ENCODE peak calls at places on chromosomes 6 and 20, in nine cellular contexts. One of them, this sample, is unnamed.

GRCh38 chr6:10951675-10952282 is 64.9 kb downstream of the SYCP2L start:
- DNase-seq in NCI-H2081: no peak
- DNase-seq in pancreas: no peak
- DNase-seq in COR-L47: peak
- DNase-seq in HL-60: peak
- DNase-seq in T-helper 2 cell: peak
- DNase-seq in caudate nucleus: no peak
- DNase-seq in EH: peak
- DNase-seq in choroid plexus epithelial cell: peak
- DNase-seq in this sample: no peak

GRCh38 chr20:32167552-32167951 is 40.0 kb downstream of the PLAGL2 start:
- DNase-seq in pancreas: no peak
- DNase-seq in EH: no peak
- DNase-seq in NCI-H2081: no peak
- DNase-seq in T-helper 2 cell: no peak
- DNase-seq in COR-L47: no peak
- DNase-seq in choroid plexus epithelial cell: no peak
- DNase-seq in HL-60: no peak
- DNase-seq in caudate nucleus: no peak
- DNase-seq in this sample: no peak

GRCh38 chr6:116447496-116448011 is 13.6 kb upstream of the CALHM6 start:
- DNase-seq in EH: peak
- DNase-seq in HL-60: peak
- DNase-seq in choroid plexus epithelial cell: peak
- DNase-seq in T-helper 2 cell: peak
- DNase-seq in caudate nucleus: no peak
- DNase-seq in COR-L47: no peak
- DNase-seq in pancreas: peak
- DNase-seq in NCI-H2081: no peak
- DNase-seq in this sample: no peak

GRCh38 chr6:38723783-38724182 is 8.7 kb downstream of the DNAH8 start:
- DNase-seq in choroid plexus epithelial cell: no peak
- DNase-seq in NCI-H2081: no peak
- DNase-seq in HL-60: no peak
- DNase-seq in COR-L47: no peak
- DNase-seq in T-helper 2 cell: no peak
- DNase-seq in caudate nucleus: no peak
- DNase-seq in EH: no peak
- DNase-seq in pancreas: no peak
- DNase-seq in this sample: no peak

GRCh38 chr6:138647006-138647405 is 126.6 kb upstream of the CCDC28A start:
- DNase-seq in caudate nucleus: no peak
- DNase-seq in COR-L47: no peak
- DNase-seq in choroid plexus epithelial cell: peak
- DNase-seq in EH: peak
- DNase-seq in HL-60: no peak
- DNase-seq in NCI-H2081: no peak
- DNase-seq in pancreas: no peak
- DNase-seq in T-helper 2 cell: no peak
- DNase-seq in this sample: no peak

GRCh38 chr6:31441368-31442267 is 38.2 kb downstream of the MICA start:
- DNase-seq in HL-60: peak
- DNase-seq in caudate nucleus: peak
- DNase-seq in T-helper 2 cell: peak
- DNase-seq in pancreas: peak
- DNase-seq in COR-L47: peak
- DNase-seq in EH: peak
- DNase-seq in NCI-H2081: peak
- DNase-seq in choroid plexus epithelial cell: peak
- DNase-seq in this sample: peak

GRCh38 chr6:144372116-144372515 is 87.0 kb downstream of the UTRN start:
- DNase-seq in EH: no peak
- DNase-seq in COR-L47: no peak
- DNase-seq in caudate nucleus: no peak
- DNase-seq in pancreas: no peak
- DNase-seq in HL-60: no peak
- DNase-seq in choroid plexus epithelial cell: no peak
- DNase-seq in NCI-H2081: no peak
- DNase-seq in T-helper 2 cell: no peak
- DNase-seq in this sample: no peak

GRCh38 chr6:135128268-135128914 is 52.7 kb upstream of the MYB start:
- DNase-seq in T-helper 2 cell: peak
- DNase-seq in NCI-H2081: no peak
- DNase-seq in HL-60: no peak
- DNase-seq in caudate nucleus: no peak
- DNase-seq in pancreas: no peak
- DNase-seq in EH: no peak
- DNase-seq in COR-L47: no peak
- DNase-seq in choroid plexus epithelial cell: no peak
- DNase-seq in this sample: peak

GRCh38 chr6:158131926-158132325 is 36.1 kb downstream of the SERAC1 start:
- DNase-seq in EH: peak
- DNase-seq in COR-L47: no peak
- DNase-seq in caudate nucleus: no peak
- DNase-seq in T-helper 2 cell: peak
- DNase-seq in choroid plexus epithelial cell: peak
- DNase-seq in pancreas: no peak
- DNase-seq in HL-60: peak
- DNase-seq in NCI-H2081: peak
- DNase-seq in this sample: no peak

GRCh38 chr6:161835426-161836029 is 561.7 kb upstream of the AGPAT4 start:
- DNase-seq in choroid plexus epithelial cell: peak
- DNase-seq in COR-L47: no peak
- DNase-seq in EH: no peak
- DNase-seq in NCI-H2081: no peak
- DNase-seq in caudate nucleus: peak
- DNase-seq in HL-60: no peak
- DNase-seq in T-helper 2 cell: no peak
- DNase-seq in pancreas: no peak
- DNase-seq in this sample: no peak

GRCh38 chr6:33172307-33173227 is 19.7 kb downstream of the COL11A2 start:
- DNase-seq in COR-L47: no peak
- DNase-seq in choroid plexus epithelial cell: peak
- DNase-seq in EH: peak
- DNase-seq in pancreas: no peak
- DNase-seq in HL-60: peak
- DNase-seq in caudate nucleus: no peak
- DNase-seq in T-helper 2 cell: no peak
- DNase-seq in NCI-H2081: no peak
- DNase-seq in this sample: no peak

GRCh38 chr6:170143401-170144150 is 147.3 kb downstream of the DLL1 start:
- DNase-seq in choroid plexus epithelial cell: no peak
- DNase-seq in pancreas: no peak
- DNase-seq in HL-60: no peak
- DNase-seq in caudate nucleus: no peak
- DNase-seq in EH: no peak
- DNase-seq in T-helper 2 cell: no peak
- DNase-seq in COR-L47: no peak
- DNase-seq in NCI-H2081: no peak
- DNase-seq in this sample: no peak

GRCh38 chr20:1718604-1719384 is 61.2 kb upstream of the SIRPG start:
- DNase-seq in choroid plexus epithelial cell: peak
- DNase-seq in pancreas: peak
- DNase-seq in caudate nucleus: no peak
- DNase-seq in NCI-H2081: no peak
- DNase-seq in COR-L47: no peak
- DNase-seq in EH: peak
- DNase-seq in T-helper 2 cell: no peak
- DNase-seq in HL-60: no peak
- DNase-seq in this sample: no peak

GRCh38 chr6:158758464-158758863 is 60.7 kb downstream of the EZR start:
- DNase-seq in NCI-H2081: peak
- DNase-seq in HL-60: no peak
- DNase-seq in choroid plexus epithelial cell: peak
- DNase-seq in caudate nucleus: no peak
- DNase-seq in EH: no peak
- DNase-seq in T-helper 2 cell: no peak
- DNase-seq in pancreas: no peak
- DNase-seq in COR-L47: peak
- DNase-seq in this sample: no peak

GRCh38 chr6:3825331-3825831 is 23.8 kb upstream of the FAM50B start:
- DNase-seq in choroid plexus epithelial cell: peak
- DNase-seq in pancreas: no peak
- DNase-seq in T-helper 2 cell: no peak
- DNase-seq in NCI-H2081: no peak
- DNase-seq in caudate nucleus: peak
- DNase-seq in HL-60: no peak
- DNase-seq in COR-L47: no peak
- DNase-seq in EH: peak
- DNase-seq in this sample: no peak

GRCh38 chr20:50729925-50730764 is 1.2 kb upstream of the PARD6B start:
- DNase-seq in caudate nucleus: no peak
- DNase-seq in EH: peak
- DNase-seq in NCI-H2081: no peak
- DNase-seq in pancreas: no peak
- DNase-seq in choroid plexus epithelial cell: peak
- DNase-seq in T-helper 2 cell: no peak
- DNase-seq in COR-L47: no peak
- DNase-seq in HL-60: no peak
- DNase-seq in this sample: no peak

GRCh38 chr6:6024220-6024619 is 17.5 kb upstream of the NRN1 start:
- DNase-seq in T-helper 2 cell: no peak
- DNase-seq in NCI-H2081: no peak
- DNase-seq in choroid plexus epithelial cell: no peak
- DNase-seq in EH: no peak
- DNase-seq in HL-60: no peak
- DNase-seq in caudate nucleus: no peak
- DNase-seq in COR-L47: no peak
- DNase-seq in pancreas: no peak
- DNase-seq in this sample: no peak

GRCh38 chr20:49594143-49594928 is 26.4 kb upstream of the PTGIS start:
- DNase-seq in COR-L47: no peak
- DNase-seq in pancreas: no peak
- DNase-seq in NCI-H2081: no peak
- DNase-seq in EH: peak
- DNase-seq in HL-60: no peak
- DNase-seq in choroid plexus epithelial cell: peak
- DNase-seq in caudate nucleus: no peak
- DNase-seq in T-helper 2 cell: peak
- DNase-seq in this sample: no peak

GRCh38 chr20:49482621-49483017 is at the start of gene KCNB1:
- DNase-seq in caudate nucleus: peak
- DNase-seq in pancreas: peak
- DNase-seq in HL-60: peak
- DNase-seq in NCI-H2081: no peak
- DNase-seq in choroid plexus epithelial cell: peak
- DNase-seq in T-helper 2 cell: peak
- DNase-seq in COR-L47: no peak
- DNase-seq in EH: peak
- DNase-seq in this sample: no peak

GRCh38 chr6:164396071-164397047 is 913.0 kb downstream of the C6orf118 start:
- DNase-seq in EH: no peak
- DNase-seq in pancreas: no peak
- DNase-seq in T-helper 2 cell: peak
- DNase-seq in HL-60: no peak
- DNase-seq in NCI-H2081: no peak
- DNase-seq in COR-L47: no peak
- DNase-seq in choroid plexus epithelial cell: peak
- DNase-seq in caudate nucleus: peak
- DNase-seq in this sample: no peak

GRCh38 chr6:37940074-37940847 is 120.7 kb downstream of the ZFAND3 start:
- DNase-seq in caudate nucleus: peak
- DNase-seq in T-helper 2 cell: no peak
- DNase-seq in COR-L47: no peak
- DNase-seq in EH: peak
- DNase-seq in choroid plexus epithelial cell: peak
- DNase-seq in HL-60: no peak
- DNase-seq in pancreas: peak
- DNase-seq in NCI-H2081: no peak
- DNase-seq in this sample: no peak

GRCh38 chr6:5438882-5439584 is 177.7 kb downstream of the FARS2 start:
- DNase-seq in HL-60: no peak
- DNase-seq in choroid plexus epithelial cell: no peak
- DNase-seq in COR-L47: no peak
- DNase-seq in T-helper 2 cell: no peak
- DNase-seq in caudate nucleus: no peak
- DNase-seq in NCI-H2081: no peak
- DNase-seq in pancreas: no peak
- DNase-seq in EH: no peak
- DNase-seq in this sample: no peak

GRCh38 chr6:36963451-36964290 is 9.1 kb downstream of the PI16 start:
- DNase-seq in choroid plexus epithelial cell: no peak
- DNase-seq in pancreas: no peak
- DNase-seq in COR-L47: no peak
- DNase-seq in HL-60: peak
- DNase-seq in EH: peak
- DNase-seq in T-helper 2 cell: peak
- DNase-seq in caudate nucleus: peak
- DNase-seq in NCI-H2081: no peak
- DNase-seq in this sample: no peak

GRCh38 chr6:104884867-104885517 is 25.3 kb upstream of the HACE1 start:
- DNase-seq in NCI-H2081: no peak
- DNase-seq in HL-60: no peak
- DNase-seq in COR-L47: no peak
- DNase-seq in EH: no peak
- DNase-seq in choroid plexus epithelial cell: no peak
- DNase-seq in caudate nucleus: peak
- DNase-seq in T-helper 2 cell: no peak
- DNase-seq in pancreas: no peak
- DNase-seq in this sample: no peak

GRCh38 chr20:37458761-37459160 is 62.3 kb upstream of the NNAT start:
- DNase-seq in caudate nucleus: no peak
- DNase-seq in EH: no peak
- DNase-seq in HL-60: no peak
- DNase-seq in choroid plexus epithelial cell: no peak
- DNase-seq in COR-L47: no peak
- DNase-seq in pancreas: no peak
- DNase-seq in T-helper 2 cell: no peak
- DNase-seq in NCI-H2081: no peak
- DNase-seq in this sample: no peak

GRCh38 chr20:8938532-8938931 is 130.4 kb upstream of the PLCB4 start:
- DNase-seq in caudate nucleus: no peak
- DNase-seq in HL-60: no peak
- DNase-seq in EH: peak
- DNase-seq in choroid plexus epithelial cell: no peak
- DNase-seq in T-helper 2 cell: no peak
- DNase-seq in pancreas: no peak
- DNase-seq in COR-L47: no peak
- DNase-seq in NCI-H2081: no peak
- DNase-seq in this sample: no peak

GRCh38 chr6:38193051-38193450 is 373.5 kb downstream of the ZFAND3 start:
- DNase-seq in EH: no peak
- DNase-seq in HL-60: no peak
- DNase-seq in COR-L47: no peak
- DNase-seq in T-helper 2 cell: no peak
- DNase-seq in caudate nucleus: no peak
- DNase-seq in choroid plexus epithelial cell: no peak
- DNase-seq in pancreas: no peak
- DNase-seq in NCI-H2081: no peak
- DNase-seq in this sample: no peak

GRCh38 chr6:158556113-158556512 is 3.8 kb upstream of the TMEM181 start:
- DNase-seq in EH: no peak
- DNase-seq in HL-60: no peak
- DNase-seq in pancreas: no peak
- DNase-seq in choroid plexus epithelial cell: no peak
- DNase-seq in T-helper 2 cell: no peak
- DNase-seq in COR-L47: no peak
- DNase-seq in NCI-H2081: no peak
- DNase-seq in caudate nucleus: no peak
- DNase-seq in this sample: no peak

This sample was measured in T-helper 22 cell.